ENCODE peak calls at places on chromosomes 2 and 18, in seven cellular contexts. D is GM23248, P is neural progenitor cell, T is HCT116, H is GM23338, J is hepatocyte, U is MM.1S. E is an unnamed sample.

GRCh38 chr2:234970467-234970866 is 18.6 kb downstream of the SH3BP4 start:
- DNase-seq in H (no peak), D (peak; percentile 63), U (no peak), P (no peak), T (no peak), J (no peak), E (peak; percentile 83)

GRCh38 chr2:192254444-192254843 is 59.7 kb upstream of the TMEFF2 start:
- DNase-seq in D (no peak), U (no peak), H (no peak), T (no peak), P (no peak), J (no peak), E (no peak)

GRCh38 chr2:85785027-85785822 is 31.4 kb downstream of the ATOH8 start:
- DNase-seq in U (no peak), P (peak; percentile 78), T (no peak), H (no peak), J (peak; percentile 72), D (peak; percentile 94), E (no peak)

GRCh38 chr2:211751853-211752252 is 786.7 kb downstream of the ERBB4 start:
- DNase-seq in U (no peak), J (no peak), D (no peak), H (no peak), T (no peak), P (no peak), E (no peak)

GRCh38 chr2:181774601-181775179 is 94.4 kb upstream of the NEUROD1 start:
- DNase-seq in T (no peak), P (no peak), H (no peak), J (no peak), D (peak; percentile 55), U (peak; percentile 53), E (peak; percentile 44)

GRCh38 chr18:11042247-11042646 is 107.1 kb downstream of the PIEZO2 start:
- DNase-seq in P (no peak), D (no peak), J (no peak), H (no peak), U (no peak), T (no peak), E (no peak)

GRCh38 chr2:202311823-202312388 is 46.3 kb downstream of the NOP58 start:
- DNase-seq in J (no peak), P (no peak), D (no peak), T (no peak), U (peak; percentile 84), H (peak; percentile 4), E (no peak)

GRCh38 chr2:42969231-42970150 is 177.1 kb upstream of the HAAO start:
- DNase-seq in J (no peak), D (peak; percentile 99), U (no peak), T (no peak), P (no peak), H (no peak), E (peak; percentile 86)

GRCh38 chr18:39215920-39216319 is 1650.3 kb upstream of the CELF4 start:
- DNase-seq in U (no peak), J (no peak), H (no peak), D (no peak), T (no peak), P (no peak), E (no peak)

GRCh38 chr2:172397136-172397825 is 30.1 kb upstream of the ITGA6 start:
- DNase-seq in P (no peak), U (no peak), D (peak; percentile 27), H (no peak), J (no peak), T (no peak), E (no peak)

GRCh38 chr2:80496770-80497169 is 192.2 kb upstream of the LRRTM1 start:
- DNase-seq in U (no peak), J (no peak), T (no peak), H (no peak), P (no peak), D (peak; percentile 75), E (peak; percentile 66)

GRCh38 chr2:231162036-231162345 is 36.4 kb upstream of the ARMC9 start:
- DNase-seq in J (peak; percentile 13), P (no peak), H (no peak), U (no peak), D (peak; percentile 92), T (no peak), E (peak; percentile 64)

GRCh38 chr2:182503886-182504285 is 77.0 kb upstream of the PDE1A start:
- DNase-seq in T (no peak), J (no peak), H (no peak), D (peak; percentile 36), U (no peak), P (no peak), E (peak; percentile 45)

GRCh38 chr2:226639550-226639949 is 160.1 kb downstream of the IRS1 start:
- DNase-seq in H (no peak), P (no peak), T (no peak), J (no peak), U (no peak), D (no peak), E (no peak)

GRCh38 chr18:41072946-41073345 is 882.1 kb upstream of the PIK3C3 start:
- DNase-seq in P (no peak), T (no peak), U (no peak), H (no peak), J (no peak), D (peak; percentile 8), E (no peak)

GRCh38 chr2:95275601-95276243 is 1.5 kb downstream of the PROM2 start:
- DNase-seq in U (no peak), T (no peak), D (peak; percentile 44), H (no peak), J (no peak), P (no peak), E (peak; percentile 72)

GRCh38 chr2:84817239-84817655 is 63.6 kb downstream of the TRABD2A start:
- DNase-seq in D (no peak), U (peak; percentile 92), H (no peak), T (no peak), P (no peak), J (no peak), E (no peak)

GRCh38 chr2:69384618-69385081 is 2.4 kb downstream of the GFPT1 start:
- DNase-seq in J (no peak), P (no peak), U (no peak), T (no peak), D (peak; percentile 66), H (no peak), E (peak; percentile 9)

GRCh38 chr2:69271831-69272257 is 115.2 kb downstream of the GFPT1 start:
- DNase-seq in T (no peak), U (no peak), D (peak; percentile 70), J (no peak), P (no peak), H (no peak), E (no peak)

GRCh38 chr2:219060821-219061791 is at the start of gene IHH:
- DNase-seq in D (peak; percentile 35), P (peak; percentile 58), U (no peak), T (no peak), H (peak; percentile 74), J (peak; percentile 80), E (peak; percentile 21)

GRCh38 chr2:235666240-235666781 is 172.5 kb downstream of the AGAP1 start:
- DNase-seq in H (peak; percentile 90), J (peak; percentile 78), P (peak; percentile 80), U (peak; percentile 62), T (peak; percentile 86), D (peak; percentile 79), E (peak; percentile 80)

GRCh38 chr2:221641181-221641871 is 69.2 kb upstream of the EPHA4 start:
- DNase-seq in D (peak; percentile 4), H (no peak), J (no peak), P (no peak), T (no peak), U (no peak), E (no peak)

DNA sequence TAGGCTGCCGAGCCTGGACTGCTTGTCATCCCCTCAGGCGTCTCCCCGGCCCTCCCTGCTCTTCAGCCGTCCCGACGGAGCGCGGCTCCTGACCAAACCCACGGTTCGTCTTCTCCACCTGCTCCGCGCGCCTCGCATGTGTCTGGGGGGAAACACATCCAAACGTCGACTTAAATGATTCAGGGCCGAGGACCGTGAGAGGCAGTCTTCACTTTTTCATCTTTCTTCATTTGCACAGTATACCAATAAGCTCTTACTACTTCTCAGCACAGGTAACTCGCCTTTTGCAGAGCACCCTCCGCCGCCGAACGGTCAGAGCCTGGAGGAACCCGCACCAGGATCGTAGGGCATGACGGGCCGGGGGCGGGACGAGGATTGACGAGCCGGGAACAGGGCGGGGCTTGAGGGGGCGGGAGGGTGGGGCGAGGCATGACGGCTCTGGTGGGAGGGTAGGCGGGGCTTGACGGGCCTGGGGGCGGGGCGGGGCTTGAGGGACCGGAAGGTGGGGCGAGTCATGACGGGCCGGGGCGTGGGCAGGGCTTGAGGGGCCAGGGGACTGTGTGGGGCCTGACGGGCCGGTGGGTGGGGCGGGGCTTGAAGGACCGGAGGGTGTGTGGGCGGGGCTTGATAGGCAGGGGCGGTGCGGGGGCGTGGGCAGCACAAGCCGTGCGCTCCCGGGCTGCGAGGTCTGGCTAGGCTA is at the start of gene SEH1L:
- DNase-seq in H (peak; percentile 99), T (peak; percentile 93), U (peak; percentile 96), P (peak; percentile 99), J (peak; percentile 100), D (peak; percentile 100), E (peak; percentile 95)
- H2AFZ ChIP-seq in H (peak within 1 kb of the TSS; percentile 98), T (no peak within 1 kb of the TSS), U (peak within 1 kb of the TSS; percentile 93), P (peak within 1 kb of the TSS; percentile 87), J (peak within 1 kb of the TSS; percentile 84), D (peak within 1 kb of the TSS; percentile 81), E (peak within 1 kb of the TSS; percentile 92)

GRCh38 chr2:232486558-232487384 is 863 bp downstream of the ECEL1 start:
- DNase-seq in T (no peak), U (no peak), D (no peak), P (no peak), J (no peak), H (peak; percentile 36), E (no peak)

GRCh38 chr2:232483923-232484627 is 3.6 kb downstream of the ECEL1 start:
- DNase-seq in P (no peak), J (no peak), U (no peak), D (no peak), T (no peak), H (no peak), E (no peak)

GRCh38 chr2:232484628-232485332 is 2.9 kb downstream of the ECEL1 start:
- DNase-seq in U (no peak), D (no peak), T (no peak), P (no peak), H (no peak), J (no peak), E (no peak)

GRCh38 chr2:232485757-232486557 is 1.7 kb downstream of the ECEL1 start:
- DNase-seq in D (no peak), T (no peak), U (no peak), H (peak; percentile 55), J (no peak), P (peak; percentile 63), E (no peak)

GRCh38 chr2:232485333-232485756 is 2.3 kb downstream of the ECEL1 start:
- DNase-seq in D (no peak), P (no peak), J (no peak), H (peak; percentile 62), U (no peak), T (no peak), E (no peak)
- TF ChIP-seq EZH2 in D (peak; percentile 67), P (no peak), J (no peak), H (no peak), U (no peak), T (no peak), E (no peak)

GRCh38 chr18:68797901-68798300 is at the start of gene CCDC102B:
- DNase-seq in T (no peak), P (no peak), D (peak; percentile 18), U (no peak), H (no peak), J (peak; percentile 35), E (peak; percentile 52)
- TF ChIP-seq EZH2phosphoT487 in T (no peak), P (no peak), D (no peak), U (no peak), H (no peak), J (peak; percentile 79), E (no peak)

GRCh38 chr2:74679615-74680014 is 25.6 kb downstream of the SEMA4F start:
- DNase-seq in T (no peak), D (no peak), H (no peak), P (no peak), U (no peak), J (no peak), E (no peak)
- H2AFZ ChIP-seq in T (no peak overlapping the region), D (no peak overlapping the region), H (no peak overlapping the region), P (no peak overlapping the region), U (no peak overlapping the region), J (no peak overlapping the region), E (no peak overlapping the region)

E was measured in PC-3.